ENCODE peak calls at places on chromosome 6, in eight cellular contexts. One of them, this sample, is unnamed.

GRCh38 chr6:36360241-36361054 is 23.8 kb upstream of the BNIP5 start:
- DNase-seq in cardiac muscle cell: peak
- DNase-seq in CD8-positive, alpha-beta T cell: peak
- DNase-seq in lower leg skin: peak
- DNase-seq in choroid plexus epithelial cell: peak
- DNase-seq in SK-N-SH: peak
- DNase-seq in Caco-2: peak
- DNase-seq in foreskin fibroblast: peak
- DNase-seq in this sample: peak

GRCh38 chr6:3957321-3957720 is 108.1 kb downstream of the FAM50B start:
- DNase-seq in cardiac muscle cell: no peak
- DNase-seq in CD8-positive, alpha-beta T cell: no peak
- DNase-seq in choroid plexus epithelial cell: no peak
- DNase-seq in lower leg skin: no peak
- DNase-seq in foreskin fibroblast: peak
- DNase-seq in SK-N-SH: no peak
- DNase-seq in Caco-2: no peak
- DNase-seq in this sample: no peak

GRCh38 chr6:137025786-137026730 is 18.7 kb downstream of the IL20RA start:
- DNase-seq in cardiac muscle cell: no peak
- DNase-seq in choroid plexus epithelial cell: peak
- DNase-seq in foreskin fibroblast: no peak
- DNase-seq in Caco-2: no peak
- DNase-seq in CD8-positive, alpha-beta T cell: no peak
- DNase-seq in SK-N-SH: no peak
- DNase-seq in lower leg skin: no peak
- DNase-seq in this sample: no peak

GRCh38 chr6:56046576-56046975 is 171.2 kb upstream of the BMP5 start:
- DNase-seq in choroid plexus epithelial cell: peak
- DNase-seq in cardiac muscle cell: peak
- DNase-seq in foreskin fibroblast: peak
- DNase-seq in SK-N-SH: no peak
- DNase-seq in Caco-2: no peak
- DNase-seq in lower leg skin: peak
- DNase-seq in CD8-positive, alpha-beta T cell: no peak
- DNase-seq in this sample: no peak

GRCh38 chr6:52640170-52640569 is 30.7 kb upstream of the TMEM14A start:
- DNase-seq in Caco-2: no peak
- DNase-seq in choroid plexus epithelial cell: peak
- DNase-seq in cardiac muscle cell: peak
- DNase-seq in foreskin fibroblast: peak
- DNase-seq in SK-N-SH: no peak
- DNase-seq in CD8-positive, alpha-beta T cell: no peak
- DNase-seq in lower leg skin: no peak
- DNase-seq in this sample: no peak

GRCh38 chr6:37794825-37795224 is 24.7 kb upstream of the ZFAND3 start:
- DNase-seq in CD8-positive, alpha-beta T cell: no peak
- DNase-seq in SK-N-SH: no peak
- DNase-seq in foreskin fibroblast: peak
- DNase-seq in lower leg skin: no peak
- DNase-seq in cardiac muscle cell: no peak
- DNase-seq in Caco-2: no peak
- DNase-seq in choroid plexus epithelial cell: peak
- DNase-seq in this sample: peak

GRCh38 chr6:3458706-3459421 is 2.0 kb upstream of the SLC22A23 start:
- DNase-seq in cardiac muscle cell: no peak
- DNase-seq in lower leg skin: no peak
- DNase-seq in foreskin fibroblast: no peak
- DNase-seq in SK-N-SH: no peak
- DNase-seq in CD8-positive, alpha-beta T cell: no peak
- DNase-seq in choroid plexus epithelial cell: no peak
- DNase-seq in Caco-2: no peak
- DNase-seq in this sample: no peak

GRCh38 chr6:3285732-3286131 is 27.0 kb downstream of the PSMG4 start:
- DNase-seq in choroid plexus epithelial cell: no peak
- DNase-seq in SK-N-SH: no peak
- DNase-seq in cardiac muscle cell: no peak
- DNase-seq in foreskin fibroblast: no peak
- DNase-seq in CD8-positive, alpha-beta T cell: no peak
- DNase-seq in lower leg skin: no peak
- DNase-seq in Caco-2: no peak
- DNase-seq in this sample: no peak

GRCh38 chr6:3956054-3956453 is 106.9 kb downstream of the FAM50B start:
- DNase-seq in choroid plexus epithelial cell: no peak
- DNase-seq in lower leg skin: no peak
- DNase-seq in CD8-positive, alpha-beta T cell: no peak
- DNase-seq in Caco-2: no peak
- DNase-seq in SK-N-SH: no peak
- DNase-seq in cardiac muscle cell: peak
- DNase-seq in foreskin fibroblast: peak
- DNase-seq in this sample: no peak

GRCh38 chr6:145603424-145603833 is 131.9 kb downstream of the EPM2A start:
- DNase-seq in SK-N-SH: peak
- DNase-seq in CD8-positive, alpha-beta T cell: no peak
- DNase-seq in cardiac muscle cell: no peak
- DNase-seq in Caco-2: no peak
- DNase-seq in lower leg skin: no peak
- DNase-seq in choroid plexus epithelial cell: no peak
- DNase-seq in foreskin fibroblast: no peak
- DNase-seq in this sample: no peak

GRCh38 chr6:11428895-11429294 is 108.7 kb upstream of the TMEM170B start:
- DNase-seq in Caco-2: no peak
- DNase-seq in foreskin fibroblast: peak
- DNase-seq in cardiac muscle cell: peak
- DNase-seq in CD8-positive, alpha-beta T cell: no peak
- DNase-seq in lower leg skin: no peak
- DNase-seq in SK-N-SH: no peak
- DNase-seq in choroid plexus epithelial cell: peak
- DNase-seq in this sample: no peak

GRCh38 chr6:151060096-151060741 is 179.5 kb upstream of the AKAP12 start:
- DNase-seq in foreskin fibroblast: peak
- DNase-seq in CD8-positive, alpha-beta T cell: no peak
- DNase-seq in Caco-2: no peak
- DNase-seq in cardiac muscle cell: peak
- DNase-seq in choroid plexus epithelial cell: peak
- DNase-seq in SK-N-SH: no peak
- DNase-seq in lower leg skin: no peak
- DNase-seq in this sample: peak

GRCh38 chr6:157659536-157660271 is 163.3 kb upstream of the SNX9 start:
- DNase-seq in choroid plexus epithelial cell: no peak
- DNase-seq in Caco-2: no peak
- DNase-seq in cardiac muscle cell: no peak
- DNase-seq in foreskin fibroblast: no peak
- DNase-seq in CD8-positive, alpha-beta T cell: no peak
- DNase-seq in SK-N-SH: no peak
- DNase-seq in lower leg skin: no peak
- DNase-seq in this sample: no peak

GRCh38 chr6:48135352-48136084 is 24.5 kb upstream of the PTCHD4 start:
- DNase-seq in choroid plexus epithelial cell: peak
- DNase-seq in SK-N-SH: no peak
- DNase-seq in cardiac muscle cell: peak
- DNase-seq in foreskin fibroblast: peak
- DNase-seq in Caco-2: no peak
- DNase-seq in lower leg skin: no peak
- DNase-seq in CD8-positive, alpha-beta T cell: no peak
- DNase-seq in this sample: peak

GRCh38 chr6:46090115-46091079 is 39.4 kb upstream of the ENPP4 start:
- DNase-seq in Caco-2: peak
- DNase-seq in choroid plexus epithelial cell: peak
- DNase-seq in cardiac muscle cell: peak
- DNase-seq in lower leg skin: peak
- DNase-seq in SK-N-SH: peak
- DNase-seq in foreskin fibroblast: peak
- DNase-seq in CD8-positive, alpha-beta T cell: peak
- DNase-seq in this sample: peak

GRCh38 chr6:129485746-129486145 is 224.2 kb downstream of the ARHGAP18 start:
- DNase-seq in choroid plexus epithelial cell: no peak
- DNase-seq in lower leg skin: no peak
- DNase-seq in CD8-positive, alpha-beta T cell: no peak
- DNase-seq in foreskin fibroblast: no peak
- DNase-seq in Caco-2: no peak
- DNase-seq in cardiac muscle cell: no peak
- DNase-seq in SK-N-SH: no peak
- DNase-seq in this sample: no peak

GRCh38 chr6:37432590-37432915 is 468 bp upstream of the CMTR1 start:
- DNase-seq in lower leg skin: peak
- DNase-seq in cardiac muscle cell: no peak
- DNase-seq in SK-N-SH: no peak
- DNase-seq in Caco-2: no peak
- DNase-seq in CD8-positive, alpha-beta T cell: no peak
- DNase-seq in choroid plexus epithelial cell: no peak
- DNase-seq in foreskin fibroblast: no peak
- DNase-seq in this sample: no peak

DNA sequence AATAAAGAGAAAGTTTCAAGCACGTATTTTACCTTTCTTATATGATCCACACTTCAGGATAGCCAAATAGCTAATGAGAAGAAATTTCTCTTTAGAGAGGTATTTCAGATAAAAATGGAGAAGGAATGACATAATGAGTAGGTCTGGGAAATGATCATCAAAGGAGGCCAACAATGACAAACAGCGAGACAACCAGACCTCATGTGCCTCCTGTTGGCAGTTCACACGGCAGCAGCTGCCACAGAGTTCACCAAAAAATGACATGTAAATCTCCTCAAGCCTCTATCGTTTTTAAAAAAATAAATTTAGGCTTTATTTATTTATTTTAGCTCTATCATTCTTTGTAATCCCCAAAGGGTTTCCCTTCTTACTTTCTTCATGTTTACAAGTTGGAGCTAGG is 47.7 kb downstream of the SLC2A12 start:
- DNase-seq in SK-N-SH: no peak
- DNase-seq in cardiac muscle cell: no peak
- DNase-seq in CD8-positive, alpha-beta T cell: no peak
- DNase-seq in lower leg skin: no peak
- DNase-seq in foreskin fibroblast: no peak
- DNase-seq in choroid plexus epithelial cell: no peak
- DNase-seq in Caco-2: no peak
- DNase-seq in this sample: no peak
- TF ChIP-seq CTCF in SK-N-SH: no peak
- TF ChIP-seq CTCF in cardiac muscle cell: no peak
- TF ChIP-seq CTCF in CD8-positive, alpha-beta T cell: no peak
- TF ChIP-seq CTCF in lower leg skin: no peak
- TF ChIP-seq CTCF in foreskin fibroblast: no peak
- TF ChIP-seq CTCF in choroid plexus epithelial cell: peak
- TF ChIP-seq CTCF in Caco-2: no peak
- TF ChIP-seq CTCF in this sample: no peak

DNA sequence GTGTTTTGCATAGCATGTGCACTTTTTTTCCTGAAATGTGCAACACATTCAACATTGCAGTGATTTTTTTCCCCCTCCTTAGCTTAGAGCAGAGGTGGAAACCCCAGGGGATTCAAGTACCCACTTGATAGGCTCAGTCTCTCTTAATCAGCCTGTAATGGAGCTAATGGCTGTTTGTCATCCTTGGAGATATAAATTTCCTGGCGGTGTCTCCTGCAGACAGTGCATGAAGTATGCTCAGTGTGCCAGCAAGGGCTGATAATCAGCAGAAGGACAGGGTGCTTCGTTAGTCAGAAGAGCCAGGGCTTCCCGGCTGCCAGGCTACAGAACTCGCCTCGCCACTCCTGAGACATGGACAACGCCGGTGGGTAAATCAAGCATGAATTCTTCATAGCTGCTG is 69.8 kb upstream of the PHACTR2 start:
- DNase-seq in foreskin fibroblast: no peak
- DNase-seq in Caco-2: no peak
- DNase-seq in CD8-positive, alpha-beta T cell: no peak
- DNase-seq in choroid plexus epithelial cell: no peak
- DNase-seq in SK-N-SH: no peak
- DNase-seq in lower leg skin: no peak
- DNase-seq in cardiac muscle cell: no peak
- DNase-seq in this sample: no peak
- H3K4me3 ChIP-seq in foreskin fibroblast: no peak
- H3K4me3 ChIP-seq in Caco-2: no peak
- H3K4me3 ChIP-seq in CD8-positive, alpha-beta T cell: no peak
- H3K4me3 ChIP-seq in choroid plexus epithelial cell: no peak
- H3K4me3 ChIP-seq in SK-N-SH: no peak
- H3K4me3 ChIP-seq in lower leg skin: no peak
- H3K4me3 ChIP-seq in cardiac muscle cell: no peak
- H3K4me3 ChIP-seq in this sample: no peak

GRCh38 chr6:84764332-84765049 is at the start of gene TBX18:
- DNase-seq in CD8-positive, alpha-beta T cell: no peak
- DNase-seq in Caco-2: no peak
- DNase-seq in lower leg skin: peak
- DNase-seq in cardiac muscle cell: peak
- DNase-seq in choroid plexus epithelial cell: peak
- DNase-seq in foreskin fibroblast: peak
- DNase-seq in SK-N-SH: peak
- DNase-seq in this sample: peak

GRCh38 chr6:84766118-84766683 is 1.8 kb upstream of the TBX18 start:
- DNase-seq in CD8-positive, alpha-beta T cell: no peak
- DNase-seq in choroid plexus epithelial cell: peak
- DNase-seq in foreskin fibroblast: no peak
- DNase-seq in SK-N-SH: no peak
- DNase-seq in lower leg skin: no peak
- DNase-seq in cardiac muscle cell: peak
- DNase-seq in Caco-2: no peak
- DNase-seq in this sample: no peak

GRCh38 chr6:84762220-84762940 is 2.0 kb downstream of the TBX18 start:
- DNase-seq in SK-N-SH: peak
- DNase-seq in Caco-2: no peak
- DNase-seq in choroid plexus epithelial cell: peak
- DNase-seq in cardiac muscle cell: peak
- DNase-seq in lower leg skin: no peak
- DNase-seq in CD8-positive, alpha-beta T cell: no peak
- DNase-seq in foreskin fibroblast: peak
- DNase-seq in this sample: peak

GRCh38 chr6:84762941-84763396 is 1.4 kb downstream of the TBX18 start:
- DNase-seq in Caco-2: no peak
- DNase-seq in cardiac muscle cell: no peak
- DNase-seq in CD8-positive, alpha-beta T cell: no peak
- DNase-seq in lower leg skin: peak
- DNase-seq in foreskin fibroblast: no peak
- DNase-seq in SK-N-SH: peak
- DNase-seq in choroid plexus epithelial cell: no peak
- DNase-seq in this sample: no peak

GRCh38 chr6:84763397-84764331 is 734 bp downstream of the TBX18 start:
- DNase-seq in choroid plexus epithelial cell: peak
- DNase-seq in SK-N-SH: peak
- DNase-seq in Caco-2: no peak
- DNase-seq in cardiac muscle cell: peak
- DNase-seq in foreskin fibroblast: peak
- DNase-seq in lower leg skin: peak
- DNase-seq in CD8-positive, alpha-beta T cell: no peak
- DNase-seq in this sample: peak
- TF ChIP-seq CTCF in choroid plexus epithelial cell: peak
- TF ChIP-seq CTCF in SK-N-SH: no peak
- TF ChIP-seq CTCF in Caco-2: no peak
- TF ChIP-seq CTCF in cardiac muscle cell: peak
- TF ChIP-seq CTCF in foreskin fibroblast: no peak
- TF ChIP-seq CTCF in lower leg skin: no peak
- TF ChIP-seq CTCF in CD8-positive, alpha-beta T cell: no peak
- TF ChIP-seq CTCF in this sample: peak

DNA sequence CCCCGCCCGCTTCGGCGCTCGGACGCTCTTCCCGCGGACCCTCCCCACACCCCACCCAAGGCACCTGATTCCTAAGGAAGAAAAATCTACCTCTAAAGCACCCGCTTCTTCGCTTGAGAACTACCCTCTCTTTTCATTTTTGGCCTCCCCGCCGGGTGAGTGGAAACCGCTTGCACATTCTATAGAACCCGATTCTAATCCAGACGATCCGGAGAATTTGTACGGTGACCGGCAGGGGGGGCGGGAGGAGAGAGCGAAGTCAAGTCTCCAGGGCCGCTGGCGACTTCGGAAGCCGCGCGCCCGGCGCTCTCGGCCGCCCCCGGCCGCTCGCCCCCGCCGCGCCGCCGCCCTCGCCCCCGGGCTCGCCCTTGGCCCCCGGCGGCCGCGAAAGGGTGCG is at the start of gene RBM24:
- DNase-seq in foreskin fibroblast: peak
- DNase-seq in Caco-2: peak
- DNase-seq in SK-N-SH: peak
- DNase-seq in lower leg skin: peak
- DNase-seq in CD8-positive, alpha-beta T cell: no peak
- DNase-seq in choroid plexus epithelial cell: peak
- DNase-seq in cardiac muscle cell: peak
- DNase-seq in this sample: peak
- H3K4me3 ChIP-seq in foreskin fibroblast: peak
- H3K4me3 ChIP-seq in Caco-2: peak
- H3K4me3 ChIP-seq in SK-N-SH: peak
- H3K4me3 ChIP-seq in lower leg skin: peak
- H3K4me3 ChIP-seq in CD8-positive, alpha-beta T cell: peak
- H3K4me3 ChIP-seq in choroid plexus epithelial cell: peak
- H3K4me3 ChIP-seq in cardiac muscle cell: peak
- H3K4me3 ChIP-seq in this sample: peak